ENCODE peak calls at places on chromosomes 5 and 9, in eight cellular contexts. F is erythroblast, Y is NB4, R is ovary, O is adrenal gland, W is suprapubic skin, H is endothelial cell of umbilical vein, E is uterus. S is an unnamed sample.

GRCh38 chr5:21685536-21685935 is 1167.6 kb downstream of the CDH12 start:
- DNase-seq in F (no peak), Y (no peak), R (no peak), O (no peak), W (no peak), H (peak), E (no peak), S (no peak)

GRCh38 chr5:73122875-73123810 is 2.8 kb downstream of the TMEM171 start:
- DNase-seq in F (no peak), Y (peak), R (no peak), O (no peak), W (no peak), H (peak), E (no peak), S (no peak)

GRCh38 chr5:157540707-157541451 is 34.7 kb downstream of the ADAM19 start:
- DNase-seq in F (no peak), Y (no peak), R (no peak), O (peak), W (peak), H (peak), E (peak), S (peak)

GRCh38 chr9:117120061-117120460 is 294.8 kb downstream of the ASTN2 start:
- DNase-seq in F (no peak), Y (no peak), R (no peak), O (no peak), W (no peak), H (no peak), E (no peak), S (no peak)

GRCh38 chr9:23683021-23683431 is 143.0 kb downstream of the ELAVL2 start:
- DNase-seq in F (no peak), Y (no peak), R (no peak), O (no peak), W (no peak), H (peak), E (no peak), S (no peak)

GRCh38 chr5:151889614-151890013 is 35.0 kb downstream of the GLRA1 start:
- DNase-seq in F (no peak), Y (no peak), R (no peak), O (no peak), W (no peak), H (no peak), E (no peak), S (no peak)

GRCh38 chr5:83721878-83722779 is 1.5 kb upstream of the HAPLN1 start:
- DNase-seq in F (peak), Y (no peak), R (peak), O (peak), W (peak), H (peak), E (peak), S (peak)

GRCh38 chr9:128138001-128138400 is 10.5 kb upstream of the PTGES2 start:
- DNase-seq in F (no peak), Y (no peak), R (no peak), O (no peak), W (no peak), H (no peak), E (no peak), S (no peak)

GRCh38 chr9:111298831-111299603 is 31.0 kb downstream of the OR2K2 start:
- DNase-seq in F (peak), Y (peak), R (peak), O (peak), W (peak), H (peak), E (peak), S (no peak)

GRCh38 chr9:38668791-38669466 is 48.5 kb upstream of the ANKRD18A start:
- DNase-seq in F (no peak), Y (no peak), R (no peak), O (no peak), W (no peak), H (no peak), E (no peak), S (no peak)

GRCh38 chr5:169978744-169979143 is 1.6 kb downstream of the INSYN2B start:
- DNase-seq in F (no peak), Y (no peak), R (no peak), O (no peak), W (no peak), H (no peak), E (no peak), S (no peak)

GRCh38 chr9:4833781-4834560 is 41.2 kb downstream of the RCL1 start:
- DNase-seq in F (peak), Y (no peak), R (no peak), O (no peak), W (no peak), H (peak), E (no peak), S (no peak)

GRCh38 chr5:18465833-18466681 is 831.8 kb downstream of the TAF11L14 start:
- DNase-seq in F (peak), Y (peak), R (no peak), O (peak), W (no peak), H (peak), E (no peak), S (peak)

GRCh38 chr9:8382266-8382665 is 582.7 kb upstream of the DMAC1 start:
- DNase-seq in F (no peak), Y (no peak), R (no peak), O (no peak), W (no peak), H (no peak), E (no peak), S (no peak)

GRCh38 chr5:170070556-170071412 is 34.9 kb upstream of the FOXI1 start:
- DNase-seq in F (peak), Y (peak), R (peak), O (peak), W (peak), H (peak), E (no peak), S (peak)

GRCh38 chr5:10233505-10233904 is 16.2 kb downstream of the ATPSCKMT start:
- DNase-seq in F (no peak), Y (peak), R (no peak), O (peak), W (no peak), H (peak), E (no peak), S (peak)

GRCh38 chr9:20405086-20405485 is 217.2 kb downstream of the MLLT3 start:
- DNase-seq in F (peak), Y (no peak), R (no peak), O (no peak), W (no peak), H (no peak), E (no peak), S (no peak)

GRCh38 chr5:171313481-171314206 is 4.6 kb downstream of the TLX3 start:
- DNase-seq in F (no peak), Y (no peak), R (no peak), O (no peak), W (no peak), H (no peak), E (no peak), S (no peak)

GRCh38 chr5:131769961-131770360 is 26.9 kb downstream of the FNIP1 start:
- DNase-seq in F (no peak), Y (no peak), R (no peak), O (no peak), W (no peak), H (no peak), E (no peak), S (no peak)

GRCh38 chr9:73869261-73869660 is 627.9 kb upstream of the RORB start:
- DNase-seq in F (no peak), Y (peak), R (no peak), O (no peak), W (no peak), H (peak), E (no peak), S (peak)

GRCh38 chr5:113059232-113059805 is 82.7 kb downstream of the DCP2 start:
- DNase-seq in F (no peak), Y (no peak), R (no peak), O (peak), W (no peak), H (peak), E (peak), S (peak)

GRCh38 chr9:73810585-73811215 is 659.0 kb downstream of the ANXA1 start:
- DNase-seq in F (no peak), Y (no peak), R (no peak), O (no peak), W (no peak), H (no peak), E (no peak), S (no peak)

GRCh38 chr5:67030289-67031069 is 166.1 kb downstream of the CD180 start:
- DNase-seq in F (peak), Y (no peak), R (no peak), O (no peak), W (no peak), H (peak), E (no peak), S (no peak)

GRCh38 chr5:78720997-78721396 is 72.4 kb upstream of the LHFPL2 start:
- DNase-seq in F (no peak), Y (no peak), R (no peak), O (no peak), W (no peak), H (no peak), E (no peak), S (no peak)
- TF ChIP-seq POLR2A in F (no peak), Y (no peak), R (no peak), O (no peak), W (no peak), H (no peak), E (no peak), S (no peak)

DNA sequence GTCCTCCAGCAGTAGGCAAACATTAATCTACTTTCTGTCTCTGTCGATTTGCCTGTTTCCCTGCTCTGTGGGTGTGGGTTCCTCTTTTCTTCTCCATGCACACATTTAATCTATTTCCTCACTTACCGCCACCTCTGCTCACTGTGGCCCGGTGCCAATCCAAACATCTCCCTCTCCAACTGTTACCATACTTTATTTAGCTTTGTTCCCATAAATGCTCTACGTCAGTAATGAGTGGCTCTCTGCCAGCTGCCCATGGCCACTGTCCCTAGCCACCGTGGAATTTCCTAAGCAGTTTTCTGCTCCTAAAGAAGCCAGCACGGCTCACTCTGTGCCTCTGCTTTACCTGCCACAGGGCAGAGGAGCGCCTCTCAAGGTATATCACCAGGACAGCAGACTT is 19.5 kb upstream of the GOLPH3 start:
- DNase-seq in F (no peak), Y (peak), R (peak), O (peak), W (peak), H (peak), E (peak), S (no peak)
- TF ChIP-seq POLR2A in F (no peak), Y (no peak), R (no peak), O (no peak), W (no peak), H (no peak), E (no peak), S (no peak)

GRCh38 chr9:97557606-97558095 is 56.2 kb downstream of the TMOD1 start:
- DNase-seq in F (no peak), Y (no peak), R (peak), O (peak), W (peak), H (peak), E (peak), S (no peak)
- TF ChIP-seq POLR2A in F (no peak), Y (no peak), R (peak), O (peak), W (no peak), H (no peak), E (peak), S (no peak)

DNA sequence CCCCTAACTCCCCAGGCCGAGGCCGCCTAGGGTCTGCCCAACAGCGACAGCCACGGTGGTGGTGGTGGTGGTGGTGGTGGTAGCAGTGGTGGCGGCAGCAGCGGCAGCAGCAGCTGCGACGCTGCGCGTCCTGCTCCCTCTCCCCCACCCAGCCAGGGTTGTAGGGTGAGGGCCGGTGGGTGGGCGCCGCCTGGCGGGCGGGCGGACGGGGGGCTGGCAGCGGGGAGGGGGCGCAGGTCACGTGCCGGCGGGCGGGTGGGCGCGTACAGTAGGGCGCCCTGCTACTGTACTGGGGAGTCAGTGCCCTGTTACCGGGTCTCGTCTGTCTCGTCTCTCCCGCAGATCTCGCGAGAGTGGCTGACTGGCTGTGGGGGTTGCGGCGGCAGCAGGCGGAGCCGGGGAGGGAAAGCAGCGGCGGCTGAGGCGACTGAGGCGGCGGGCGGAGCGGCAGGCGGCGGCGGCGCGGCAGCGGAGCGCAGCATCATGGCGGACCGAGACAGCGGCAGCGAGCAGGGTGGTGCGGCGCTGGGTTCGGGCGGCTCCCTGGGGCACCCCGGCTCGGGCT is at the start of gene PURA:
- DNase-seq in F (peak), Y (peak), R (peak), O (peak), W (peak), H (peak), E (peak), S (peak)
- TF ChIP-seq POLR2A in F (no peak), Y (peak), R (peak), O (peak), W (peak), H (peak), E (peak), S (peak)

DNA sequence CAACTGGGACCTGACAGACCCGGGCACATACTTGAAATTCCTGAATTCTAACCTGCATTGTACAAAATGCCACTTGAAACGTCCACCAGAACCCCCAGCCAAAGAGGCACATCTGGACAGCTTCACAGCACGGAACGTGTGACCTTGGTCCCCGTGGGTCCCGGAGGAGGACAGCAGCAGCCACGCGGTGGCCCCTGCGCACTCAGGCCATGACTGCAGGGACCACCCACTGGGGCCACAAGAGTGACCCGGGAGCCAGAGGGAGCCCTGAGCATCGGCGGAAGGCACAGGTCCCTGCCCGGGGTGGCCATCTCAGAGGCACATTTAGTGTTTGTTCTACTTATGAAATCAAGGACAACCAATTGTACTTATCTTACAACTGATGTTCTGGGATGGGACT is 2.1 kb upstream of the SNAPC4 start:
- DNase-seq in F (no peak), Y (no peak), R (no peak), O (no peak), W (no peak), H (no peak), E (no peak), S (no peak)
- TF ChIP-seq POLR2A in F (no peak), Y (no peak), R (no peak), O (no peak), W (no peak), H (no peak), E (no peak), S (no peak)